ENCODE peak calls at places on chromosomes 1 and 21, in ten cellular contexts. One of them, this sample, is unnamed.

GRCh38 chr1:9262096-9262495 is 27.5 kb downstream of the H6PD start:
- DNase-seq in CD4-positive, CD25-positive, alpha-beta regulatory T cell: no peak
- DNase-seq in substantia nigra: no peak
- DNase-seq in WTC11: no peak
- DNase-seq in EH: no peak
- DNase-seq in activated T-cell treated with anti-CD3 and anti-CD28 coated beads for 4 hours: no peak
- DNase-seq in OCI-LY7: no peak
- DNase-seq in stimulated activated CD4-positive, alpha-beta T cell treated with anti-CD3 and anti-CD28 coated beads, Interleukin-4, amount 100 ng/mL, for 4 hours: no peak
- DNase-seq in astrocyte of the spinal cord: no peak
- DNase-seq in left lung: no peak
- DNase-seq in this sample: no peak

GRCh38 chr1:91997607-91998195 is 32.1 kb upstream of the EPHX4 start:
- DNase-seq in CD4-positive, CD25-positive, alpha-beta regulatory T cell: peak; percentile 43
- DNase-seq in substantia nigra: no peak
- DNase-seq in WTC11: no peak
- DNase-seq in EH: peak; percentile 60
- DNase-seq in activated T-cell treated with anti-CD3 and anti-CD28 coated beads for 4 hours: peak; percentile 12
- DNase-seq in OCI-LY7: peak; percentile 50
- DNase-seq in stimulated activated CD4-positive, alpha-beta T cell treated with anti-CD3 and anti-CD28 coated beads, Interleukin-4, amount 100 ng/mL, for 4 hours: peak; percentile 3
- DNase-seq in astrocyte of the spinal cord: peak; percentile 65
- DNase-seq in left lung: no peak
- DNase-seq in this sample: no peak

GRCh38 chr21:41481191-41481590 is 26.8 kb downstream of the TMPRSS2 start:
- DNase-seq in CD4-positive, CD25-positive, alpha-beta regulatory T cell: no peak
- DNase-seq in substantia nigra: no peak
- DNase-seq in WTC11: no peak
- DNase-seq in EH: peak; percentile 37
- DNase-seq in activated T-cell treated with anti-CD3 and anti-CD28 coated beads for 4 hours: no peak
- DNase-seq in OCI-LY7: no peak
- DNase-seq in stimulated activated CD4-positive, alpha-beta T cell treated with anti-CD3 and anti-CD28 coated beads, Interleukin-4, amount 100 ng/mL, for 4 hours: no peak
- DNase-seq in astrocyte of the spinal cord: peak; percentile 24
- DNase-seq in left lung: no peak
- DNase-seq in this sample: no peak

GRCh38 chr1:44576456-44577150 is 97.7 kb downstream of the TMEM53 start:
- DNase-seq in CD4-positive, CD25-positive, alpha-beta regulatory T cell: no peak
- DNase-seq in substantia nigra: peak; percentile 61
- DNase-seq in WTC11: peak; percentile 30
- DNase-seq in EH: no peak
- DNase-seq in activated T-cell treated with anti-CD3 and anti-CD28 coated beads for 4 hours: no peak
- DNase-seq in OCI-LY7: no peak
- DNase-seq in stimulated activated CD4-positive, alpha-beta T cell treated with anti-CD3 and anti-CD28 coated beads, Interleukin-4, amount 100 ng/mL, for 4 hours: no peak
- DNase-seq in astrocyte of the spinal cord: peak; percentile 66
- DNase-seq in left lung: no peak
- DNase-seq in this sample: no peak

GRCh38 chr21:36323032-36323431 is 3.0 kb downstream of the MORC3 start:
- DNase-seq in CD4-positive, CD25-positive, alpha-beta regulatory T cell: no peak
- DNase-seq in substantia nigra: no peak
- DNase-seq in WTC11: no peak
- DNase-seq in EH: peak; percentile 18
- DNase-seq in activated T-cell treated with anti-CD3 and anti-CD28 coated beads for 4 hours: no peak
- DNase-seq in OCI-LY7: no peak
- DNase-seq in stimulated activated CD4-positive, alpha-beta T cell treated with anti-CD3 and anti-CD28 coated beads, Interleukin-4, amount 100 ng/mL, for 4 hours: no peak
- DNase-seq in astrocyte of the spinal cord: no peak
- DNase-seq in left lung: no peak
- DNase-seq in this sample: peak; percentile 57

GRCh38 chr1:156858959-156859522 is at the start of gene INSRR:
- DNase-seq in CD4-positive, CD25-positive, alpha-beta regulatory T cell: no peak
- DNase-seq in substantia nigra: no peak
- DNase-seq in WTC11: no peak
- DNase-seq in EH: peak; percentile 22
- DNase-seq in activated T-cell treated with anti-CD3 and anti-CD28 coated beads for 4 hours: no peak
- DNase-seq in OCI-LY7: no peak
- DNase-seq in stimulated activated CD4-positive, alpha-beta T cell treated with anti-CD3 and anti-CD28 coated beads, Interleukin-4, amount 100 ng/mL, for 4 hours: no peak
- DNase-seq in astrocyte of the spinal cord: peak; percentile 11
- DNase-seq in left lung: no peak
- DNase-seq in this sample: no peak

GRCh38 chr1:224641030-224641429 is 24.9 kb downstream of the CNIH3 start:
- DNase-seq in CD4-positive, CD25-positive, alpha-beta regulatory T cell: no peak
- DNase-seq in substantia nigra: no peak
- DNase-seq in WTC11: peak; percentile 69
- DNase-seq in EH: no peak
- DNase-seq in activated T-cell treated with anti-CD3 and anti-CD28 coated beads for 4 hours: no peak
- DNase-seq in OCI-LY7: peak; percentile 20
- DNase-seq in stimulated activated CD4-positive, alpha-beta T cell treated with anti-CD3 and anti-CD28 coated beads, Interleukin-4, amount 100 ng/mL, for 4 hours: no peak
- DNase-seq in astrocyte of the spinal cord: no peak
- DNase-seq in left lung: no peak
- DNase-seq in this sample: no peak

GRCh38 chr1:112818990-112819689 is 104.0 kb upstream of the PPM1J start:
- DNase-seq in CD4-positive, CD25-positive, alpha-beta regulatory T cell: no peak
- DNase-seq in substantia nigra: no peak
- DNase-seq in WTC11: no peak
- DNase-seq in EH: peak; percentile 75
- DNase-seq in activated T-cell treated with anti-CD3 and anti-CD28 coated beads for 4 hours: no peak
- DNase-seq in OCI-LY7: no peak
- DNase-seq in stimulated activated CD4-positive, alpha-beta T cell treated with anti-CD3 and anti-CD28 coated beads, Interleukin-4, amount 100 ng/mL, for 4 hours: no peak
- DNase-seq in astrocyte of the spinal cord: peak; percentile 58
- DNase-seq in left lung: no peak
- DNase-seq in this sample: no peak

GRCh38 chr1:226814751-226815496 is 55.5 kb upstream of the PSEN2 start:
- DNase-seq in CD4-positive, CD25-positive, alpha-beta regulatory T cell: no peak
- DNase-seq in substantia nigra: peak; percentile 78
- DNase-seq in WTC11: no peak
- DNase-seq in EH: peak; percentile 82
- DNase-seq in activated T-cell treated with anti-CD3 and anti-CD28 coated beads for 4 hours: no peak
- DNase-seq in OCI-LY7: no peak
- DNase-seq in stimulated activated CD4-positive, alpha-beta T cell treated with anti-CD3 and anti-CD28 coated beads, Interleukin-4, amount 100 ng/mL, for 4 hours: no peak
- DNase-seq in astrocyte of the spinal cord: peak; percentile 87
- DNase-seq in left lung: peak; percentile 84
- DNase-seq in this sample: no peak